ENCODE peak calls at places on chromosomes 2 and 18, in six cellular contexts. X, D, A, N, C and I are unnamed samples.

GRCh38 chr2:86239745-86240144 is 40.5 kb downstream of the MRPL35 start:
- DNase-seq in X (no peak), D (no peak), A (no peak), N (no peak), C (no peak), I (no peak)

GRCh38 chr2:190538201-190538600 is 3.7 kb upstream of the NEMP2 start:
- DNase-seq in X (no peak), D (no peak), A (no peak), N (no peak), C (no peak), I (no peak)

GRCh38 chr2:134261398-134262131 is 7.7 kb downstream of the MGAT5 start:
- DNase-seq in X (no peak), D (no peak), A (no peak), N (no peak), C (no peak), I (peak)

GRCh38 chr2:50556934-50557575 is 474.9 kb downstream of the NRXN1 start:
- DNase-seq in X (no peak), D (no peak), A (no peak), N (no peak), C (no peak), I (peak)

GRCh38 chr2:224466315-224466714 is 64.4 kb upstream of the FAM124B start:
- DNase-seq in X (no peak), D (no peak), A (no peak), N (no peak), C (no peak), I (no peak)

GRCh38 chr2:157246212-157247067 is 11.1 kb upstream of the GALNT5 start:
- DNase-seq in X (no peak), D (no peak), A (peak), N (no peak), C (no peak), I (peak)

GRCh38 chr2:136324966-136325365 is 207.0 kb upstream of the CXCR4 start:
- DNase-seq in X (no peak), D (no peak), A (no peak), N (no peak), C (no peak), I (no peak)

GRCh38 chr2:43998263-43998662 is 2.5 kb upstream of the LRPPRC start:
- DNase-seq in X (no peak), D (no peak), A (no peak), N (no peak), C (no peak), I (no peak)

GRCh38 chr2:23745068-23745725 is 181.7 kb downstream of the ATAD2B start:
- DNase-seq in X (no peak), D (peak), A (no peak), N (no peak), C (no peak), I (no peak)

GRCh38 chr18:22694954-22695353 is 238.2 kb upstream of the RBBP8 start:
- DNase-seq in X (no peak), D (peak), A (peak), N (peak), C (no peak), I (peak)

GRCh38 chr2:167406558-167406957 is 518.3 kb downstream of the XIRP2 start:
- DNase-seq in X (no peak), D (no peak), A (no peak), N (no peak), C (no peak), I (peak)

GRCh38 chr2:69213201-69213600 is 173.8 kb downstream of the GFPT1 start:
- DNase-seq in X (no peak), D (no peak), A (no peak), N (no peak), C (no peak), I (peak)

GRCh38 chr18:53941601-53942335 is 282.7 kb downstream of the MBD2 start:
- DNase-seq in X (no peak), D (no peak), A (peak), N (no peak), C (no peak), I (peak)

GRCh38 chr2:179822540-179822939 is 38.9 kb downstream of the ZNF385B start:
- DNase-seq in X (no peak), D (no peak), A (no peak), N (no peak), C (no peak), I (no peak)

GRCh38 chr18:73826098-73826497 is 321.5 kb downstream of the FBXO15 start:
- DNase-seq in X (no peak), D (no peak), A (no peak), N (no peak), C (no peak), I (no peak)

DNA sequence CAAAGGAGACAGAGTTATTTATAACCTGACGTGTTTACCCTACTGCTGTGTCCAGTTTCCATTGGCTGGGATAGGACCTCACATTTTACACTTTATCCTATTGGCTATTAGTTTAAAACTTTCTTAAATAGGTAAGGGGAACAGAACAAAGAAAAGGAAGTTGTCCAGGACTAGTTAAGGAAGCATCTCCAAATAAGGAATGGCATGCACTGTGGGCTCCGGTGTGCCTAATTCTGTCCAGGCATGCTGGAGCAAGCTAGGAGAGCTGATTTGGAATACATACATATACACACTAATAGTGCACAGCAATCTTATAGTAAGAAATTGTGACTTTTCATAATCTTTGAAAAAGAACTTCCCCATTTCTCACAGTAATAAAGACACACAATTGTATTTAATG is 72.2 kb downstream of the CAB39 start:
- DNase-seq in X (no peak), D (no peak), A (no peak), N (no peak), C (no peak), I (no peak)
- H3K27ac ChIP-seq in X (no peak), D (peak), A (no peak), N (no peak), C (no peak), I (no peak)

DNA sequence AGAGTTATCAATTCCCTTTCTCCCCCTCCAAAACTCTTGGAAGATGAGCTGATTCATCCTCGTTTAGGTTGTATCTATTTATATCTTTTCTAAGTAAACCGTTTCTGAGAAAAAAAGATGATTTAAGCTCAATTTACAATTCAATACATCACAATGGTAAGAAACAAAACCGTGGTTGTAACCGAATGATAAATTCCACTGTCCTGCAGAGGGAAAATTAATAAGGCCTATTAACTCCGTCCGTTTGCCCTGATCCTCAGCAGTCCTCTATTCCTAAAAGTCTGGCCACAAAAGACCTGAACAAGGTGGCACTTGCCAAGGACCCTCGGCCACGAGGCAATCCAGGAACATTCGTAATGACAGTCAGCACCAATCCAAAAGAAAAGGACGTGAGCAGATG is 286.2 kb downstream of the TCF4 start:
- DNase-seq in X (no peak), D (no peak), A (no peak), N (no peak), C (no peak), I (no peak)
- H3K27ac ChIP-seq in X (no peak), D (no peak), A (no peak), N (no peak), C (peak), I (peak)

DNA sequence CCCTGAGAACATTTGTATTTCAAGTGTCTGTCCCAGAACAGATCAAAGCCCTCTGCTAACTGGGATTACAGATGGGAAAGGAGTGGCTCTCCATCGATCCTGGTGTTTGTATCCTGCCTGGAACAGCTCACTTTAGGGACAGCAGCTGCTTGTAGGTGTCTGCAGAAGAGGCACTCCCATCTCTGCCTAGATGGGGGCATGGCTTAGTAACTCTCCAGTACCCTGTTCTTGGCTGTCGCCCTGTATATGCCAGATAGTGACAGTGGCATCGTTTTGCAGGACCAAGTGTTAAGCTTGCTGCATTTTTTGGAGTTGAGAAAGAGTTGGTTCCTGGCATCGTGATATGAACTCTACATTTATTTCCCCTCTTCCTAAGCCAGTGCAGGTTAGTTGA is 189.9 kb downstream of the SH3RF3 start:
- DNase-seq in X (no peak), D (no peak), A (no peak), N (no peak), C (no peak), I (no peak)
- H3K27ac ChIP-seq in X (no peak), D (peak), A (no peak), N (no peak), C (peak), I (peak)

GRCh38 chr18:7619676-7620075 is 52.6 kb downstream of the PTPRM start:
- DNase-seq in X (no peak), D (no peak), A (no peak), N (no peak), C (no peak), I (no peak)

GRCh38 chr18:7615840-7616239 is 48.7 kb downstream of the PTPRM start:
- DNase-seq in X (no peak), D (no peak), A (no peak), N (no peak), C (no peak), I (no peak)

GRCh38 chr18:7616661-7617060 is 49.5 kb downstream of the PTPRM start:
- DNase-seq in X (no peak), D (peak), A (no peak), N (no peak), C (peak), I (peak)

GRCh38 chr18:7618821-7619410 is 51.8 kb downstream of the PTPRM start:
- DNase-seq in X (no peak), D (no peak), A (no peak), N (no peak), C (no peak), I (peak)

GRCh38 chr18:7617738-7618422 is 50.8 kb downstream of the PTPRM start:
- DNase-seq in X (no peak), D (peak), A (no peak), N (no peak), C (peak), I (peak)
- H3K27ac ChIP-seq in X (no peak), D (no peak), A (no peak), N (peak), C (peak), I (peak)

GRCh38 chr2:230797515-230798495 is 66.9 kb upstream of the ITM2C start:
- DNase-seq in X (no peak), D (no peak), A (no peak), N (no peak), C (no peak), I (peak)
- H3K27ac ChIP-seq in X (no peak), D (no peak), A (peak), N (no peak), C (peak), I (peak)

DNA sequence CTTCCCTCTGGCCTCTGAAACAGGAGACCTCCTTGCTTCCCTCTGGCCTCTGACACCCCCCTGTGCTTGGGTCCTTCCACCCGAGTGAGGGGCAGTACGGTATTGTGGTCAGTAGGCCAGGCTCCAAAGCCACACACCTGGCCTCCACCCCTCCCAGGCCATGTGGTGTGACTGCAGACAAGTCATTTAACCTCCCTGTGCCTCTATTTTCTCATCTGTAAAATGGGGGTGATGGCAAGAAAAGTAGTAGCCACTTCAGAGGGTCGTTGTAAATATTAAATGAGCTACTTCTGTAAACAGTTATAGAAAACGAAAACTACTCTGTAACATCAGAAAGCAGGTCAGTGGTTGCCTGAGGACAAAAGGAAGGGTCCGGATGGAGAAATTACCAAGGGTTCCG is 74.2 kb downstream of the SMAD7 start:
- DNase-seq in X (no peak), D (no peak), A (no peak), N (peak), C (no peak), I (no peak)
- H3K27ac ChIP-seq in X (no peak), D (no peak), A (no peak), N (no peak), C (no peak), I (no peak)

GRCh38 chr18:13403786-13404549 is 185.4 kb downstream of the LDLRAD4 start:
- DNase-seq in X (no peak), D (no peak), A (no peak), N (no peak), C (no peak), I (no peak)
- H3K27ac ChIP-seq in X (no peak), D (no peak), A (no peak), N (no peak), C (no peak), I (no peak)

GRCh38 chr2:34949316-34949715 is 1350.2 kb upstream of the FAM98A start:
- DNase-seq in X (no peak), D (no peak), A (no peak), N (no peak), C (no peak), I (no peak)
- H3K27ac ChIP-seq in X (no peak), D (no peak), A (no peak), N (no peak), C (no peak), I (no peak)

GRCh38 chr18:79943608-79944125 is 7.8 kb downstream of the SLC66A2 start:
- DNase-seq in X (peak), D (no peak), A (no peak), N (peak), C (peak), I (no peak)
- H3K27ac ChIP-seq in X (no peak), D (no peak), A (no peak), N (no peak), C (peak), I (no peak)

GRCh38 chr2:72952110-72952823 is 34.9 kb downstream of the EMX1 start:
- DNase-seq in X (peak), D (peak), A (no peak), N (no peak), C (no peak), I (no peak)
- H3K27ac ChIP-seq in X (no peak), D (no peak), A (no peak), N (no peak), C (no peak), I (no peak)